ENCODE peak calls at places on chromosome 19, in four cellular contexts. M, X, A and C are unnamed samples.

GRCh38 chr19:12967907-12968306 is 1.5 kb upstream of the DAND5 start:
- DNase-seq in X (no peak), M (no peak), A (no peak), C (peak; percentile 45)

GRCh38 chr19:7787602-7788177 is 24.6 kb downstream of the CLEC4M start:
- DNase-seq in M (no peak), X (no peak), A (no peak), C (no peak)

GRCh38 chr19:38838208-38838985 is 6.8 kb upstream of the ECH1 start:
- DNase-seq in X (no peak), M (no peak), A (no peak), C (peak; percentile 96)

GRCh38 chr19:19744641-19745040 is 11.7 kb upstream of the ZNF14 start:
- DNase-seq in X (no peak), M (no peak), A (no peak), C (no peak)

GRCh38 chr19:45251452-45252354 is 632 bp downstream of the MARK4 start:
- DNase-seq in X (no peak), M (no peak), A (no peak), C (no peak)

GRCh38 chr19:47776568-47776967 is 1.9 kb upstream of the SELENOW start:
- DNase-seq in M (no peak), X (no peak), A (no peak), C (peak; percentile 98)

GRCh38 chr19:51565583-51565982 is 5.5 kb upstream of the ZNF175 start:
- DNase-seq in M (no peak), A (no peak), X (no peak), C (no peak)

GRCh38 chr19:4704317-4704673 is 19.3 kb downstream of the DPP9 start:
- DNase-seq in A (no peak), M (no peak), X (no peak), C (no peak)

GRCh38 chr19:14004619-14005380 is 1.3 kb downstream of the RFX1 start:
- DNase-seq in X (no peak), A (no peak), M (peak; percentile 31), C (no peak)

GRCh38 chr19:15107056-15108010 is at the start of gene SYDE1:
- DNase-seq in M (no peak), A (no peak), X (no peak), C (no peak)

GRCh38 chr19:19224852-19225494 is 13.2 kb downstream of the NCAN start:
- DNase-seq in A (peak; percentile 1), M (peak; percentile 69), X (peak; percentile 34), C (peak; percentile 46)

GRCh38 chr19:4932711-4933110 is 23.4 kb downstream of the UHRF1 start:
- DNase-seq in X (no peak), M (no peak), A (no peak), C (no peak)